ENCODE peak calls at places on chromosomes 5 and 9, in four cellular contexts. One of them, this sample, is unnamed.

GRCh38 chr5:154190652-154191304 is at the start of gene GALNT10:
- DNase-seq in endodermal cell: no peak
- DNase-seq in pancreas: peak
- DNase-seq in lower leg skin: no peak
- DNase-seq in this sample: peak

GRCh38 chr9:90421786-90422185 is 220.8 kb downstream of the DIRAS2 start:
- DNase-seq in endodermal cell: no peak
- DNase-seq in pancreas: no peak
- DNase-seq in lower leg skin: no peak
- DNase-seq in this sample: no peak

GRCh38 chr5:10662083-10662482 is 98.2 kb downstream of the ANKRD33B start:
- DNase-seq in endodermal cell: no peak
- DNase-seq in pancreas: no peak
- DNase-seq in lower leg skin: no peak
- DNase-seq in this sample: no peak

GRCh38 chr9:8660383-8660782 is 860.8 kb upstream of the DMAC1 start:
- DNase-seq in endodermal cell: no peak
- DNase-seq in pancreas: no peak
- DNase-seq in lower leg skin: peak
- DNase-seq in this sample: no peak

GRCh38 chr9:4987996-4988421 is 2.9 kb downstream of the JAK2 start:
- DNase-seq in endodermal cell: peak
- DNase-seq in pancreas: no peak
- DNase-seq in lower leg skin: peak
- DNase-seq in this sample: peak

GRCh38 chr5:58002318-58002717 is 457.6 kb downstream of the PLK2 start:
- DNase-seq in endodermal cell: no peak
- DNase-seq in pancreas: no peak
- DNase-seq in lower leg skin: no peak
- DNase-seq in this sample: no peak

GRCh38 chr5:102295534-102296228 is 403 bp downstream of the SLCO4C1 start:
- DNase-seq in endodermal cell: no peak
- DNase-seq in pancreas: peak
- DNase-seq in lower leg skin: no peak
- DNase-seq in this sample: no peak

GRCh38 chr9:133934512-133935221 is 57.5 kb downstream of the VAV2 start:
- DNase-seq in endodermal cell: no peak
- DNase-seq in pancreas: no peak
- DNase-seq in lower leg skin: no peak
- DNase-seq in this sample: no peak

GRCh38 chr5:34608368-34608767 is 47.8 kb upstream of the RAI14 start:
- DNase-seq in endodermal cell: no peak
- DNase-seq in pancreas: no peak
- DNase-seq in lower leg skin: no peak
- DNase-seq in this sample: no peak

GRCh38 chr9:94632736-94633135 is 6.6 kb downstream of the FBP1 start:
- DNase-seq in endodermal cell: peak
- DNase-seq in pancreas: no peak
- DNase-seq in lower leg skin: no peak
- DNase-seq in this sample: peak

GRCh38 chr5:103804714-103805113 is 242.1 kb upstream of the NUDT12 start:
- DNase-seq in endodermal cell: no peak
- DNase-seq in pancreas: no peak
- DNase-seq in lower leg skin: no peak
- DNase-seq in this sample: no peak

GRCh38 chr5:170450041-170450660 is 53.7 kb upstream of the KCNIP1 start:
- DNase-seq in endodermal cell: no peak
- DNase-seq in pancreas: no peak
- DNase-seq in lower leg skin: no peak
- DNase-seq in this sample: no peak

GRCh38 chr5:86869268-86869667 is 251.5 kb downstream of the COX7C start:
- DNase-seq in endodermal cell: no peak
- DNase-seq in pancreas: no peak
- DNase-seq in lower leg skin: no peak
- DNase-seq in this sample: no peak

GRCh38 chr9:107260437-107261081 is 22.5 kb upstream of the RAD23B start:
- DNase-seq in endodermal cell: no peak
- DNase-seq in pancreas: no peak
- DNase-seq in lower leg skin: no peak
- DNase-seq in this sample: no peak

GRCh38 chr9:77175152-77175551 is 2.2 kb upstream of the VPS13A start:
- DNase-seq in endodermal cell: no peak
- DNase-seq in pancreas: no peak
- DNase-seq in lower leg skin: no peak
- DNase-seq in this sample: no peak

GRCh38 chr5:179346401-179346800 is 1.1 kb upstream of the ADAMTS2 start:
- DNase-seq in endodermal cell: no peak
- DNase-seq in pancreas: no peak
- DNase-seq in lower leg skin: no peak
- DNase-seq in this sample: no peak

GRCh38 chr9:94996638-94997037 is 270.1 kb downstream of the AOPEP start:
- DNase-seq in endodermal cell: no peak
- DNase-seq in pancreas: no peak
- DNase-seq in lower leg skin: no peak
- DNase-seq in this sample: no peak

GRCh38 chr9:94950733-94951590 is 224.5 kb downstream of the AOPEP start:
- DNase-seq in endodermal cell: peak
- DNase-seq in pancreas: no peak
- DNase-seq in lower leg skin: no peak
- DNase-seq in this sample: peak

GRCh38 chr9:86099695-86100364 is 472 bp upstream of the GOLM1 start:
- DNase-seq in endodermal cell: peak
- DNase-seq in pancreas: no peak
- DNase-seq in lower leg skin: peak
- DNase-seq in this sample: peak

GRCh38 chr9:91223000-91223399 is 138.7 kb downstream of the AUH start:
- DNase-seq in endodermal cell: no peak
- DNase-seq in pancreas: no peak
- DNase-seq in lower leg skin: no peak
- DNase-seq in this sample: no peak

DNA sequence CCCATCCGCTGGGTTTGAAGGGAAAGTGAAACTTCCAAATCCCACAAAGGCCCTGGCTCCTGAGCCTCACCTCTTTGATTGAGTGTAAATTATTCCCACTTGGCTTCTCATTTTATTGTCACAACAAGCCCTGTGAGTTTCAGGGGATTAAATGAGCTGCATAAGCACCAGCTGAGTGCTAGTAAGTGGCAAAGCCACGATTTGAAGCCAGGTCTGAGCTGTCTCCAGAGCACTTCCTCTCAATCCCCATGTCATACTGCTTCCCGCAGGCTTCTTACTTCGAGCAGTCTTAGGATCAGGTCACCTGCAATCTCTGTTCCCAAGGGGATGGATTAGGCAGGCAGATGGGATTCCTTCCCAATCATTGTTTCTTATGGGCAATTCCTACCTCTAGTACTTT is 18.0 kb downstream of the RPS14 start:
- DNase-seq in endodermal cell: no peak
- DNase-seq in pancreas: no peak
- DNase-seq in lower leg skin: no peak
- DNase-seq in this sample: no peak
- H3K4me3 ChIP-seq in endodermal cell: no peak
- H3K4me3 ChIP-seq in pancreas: no peak
- H3K4me3 ChIP-seq in lower leg skin: no peak
- H3K4me3 ChIP-seq in this sample: no peak

DNA sequence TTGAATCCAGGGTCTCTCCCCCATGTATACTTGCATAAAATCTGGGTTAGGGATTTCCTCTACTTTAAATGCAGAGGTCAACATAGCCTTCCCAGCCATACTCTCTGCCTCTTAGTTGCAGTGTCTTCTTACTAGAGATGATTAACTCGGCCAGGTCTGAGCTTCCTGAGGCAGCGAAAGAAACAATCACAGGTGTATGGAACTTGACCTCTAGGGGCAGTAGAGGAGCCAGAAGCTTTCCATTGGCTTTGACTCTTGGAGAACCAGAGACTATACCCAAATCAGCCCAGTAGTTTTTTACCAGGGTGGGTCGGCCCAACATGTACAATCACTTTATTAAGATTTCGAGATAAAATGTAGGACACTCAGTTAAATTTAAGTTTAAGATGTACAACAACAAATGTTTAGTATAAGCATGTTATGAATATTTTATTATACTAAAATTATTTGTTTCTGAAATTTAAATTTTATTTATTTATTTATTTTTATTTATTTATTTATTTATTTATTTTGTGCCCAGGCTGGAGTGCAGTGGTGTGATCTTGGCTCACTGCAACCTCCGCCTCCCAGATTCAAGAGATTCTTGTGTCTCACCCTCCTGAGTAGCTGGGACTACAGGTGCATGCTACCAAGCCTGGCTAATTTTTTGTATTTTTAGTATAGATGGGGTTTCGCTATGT is 48.0 kb upstream of the DMRT3 start:
- DNase-seq in endodermal cell: peak
- DNase-seq in pancreas: no peak
- DNase-seq in lower leg skin: no peak
- DNase-seq in this sample: no peak
- TF ChIP-seq CTCF in endodermal cell: peak
- TF ChIP-seq CTCF in pancreas: peak
- TF ChIP-seq CTCF in lower leg skin: no peak
- TF ChIP-seq CTCF in this sample: peak

GRCh38 chr9:23539311-23539710 is 286.7 kb downstream of the ELAVL2 start:
- DNase-seq in endodermal cell: no peak
- DNase-seq in pancreas: no peak
- DNase-seq in lower leg skin: no peak
- DNase-seq in this sample: no peak

GRCh38 chr9:23541976-23542375 is 284.1 kb downstream of the ELAVL2 start:
- DNase-seq in endodermal cell: no peak
- DNase-seq in pancreas: no peak
- DNase-seq in lower leg skin: no peak
- DNase-seq in this sample: no peak

GRCh38 chr9:23537192-23538059 is 288.6 kb downstream of the ELAVL2 start:
- DNase-seq in endodermal cell: peak
- DNase-seq in pancreas: no peak
- DNase-seq in lower leg skin: no peak
- DNase-seq in this sample: no peak

GRCh38 chr9:23538604-23539003 is 287.4 kb downstream of the ELAVL2 start:
- DNase-seq in endodermal cell: no peak
- DNase-seq in pancreas: no peak
- DNase-seq in lower leg skin: no peak
- DNase-seq in this sample: no peak

DNA sequence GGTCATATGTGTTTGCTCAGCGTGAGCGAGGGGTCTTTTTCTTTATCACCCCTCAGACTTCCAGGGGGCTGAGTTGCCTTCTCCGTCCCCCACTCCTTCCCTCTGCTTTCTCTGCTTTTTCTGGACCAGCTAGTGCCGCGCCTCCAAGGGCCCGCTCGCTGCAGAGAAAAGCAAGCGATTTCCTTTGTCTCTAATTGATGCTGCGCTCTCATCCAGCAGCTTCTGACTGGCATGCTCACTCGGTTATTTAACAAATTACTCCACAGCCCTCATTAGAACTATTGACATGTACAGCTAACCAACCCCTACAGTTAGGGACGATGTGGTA is 288.0 kb downstream of the ELAVL2 start:
- DNase-seq in endodermal cell: no peak
- DNase-seq in pancreas: no peak
- DNase-seq in lower leg skin: no peak
- DNase-seq in this sample: no peak
- H3K4me3 ChIP-seq in endodermal cell: peak
- H3K4me3 ChIP-seq in pancreas: no peak
- H3K4me3 ChIP-seq in lower leg skin: no peak
- H3K4me3 ChIP-seq in this sample: no peak

GRCh38 chr5:140734354-140734753 is 34.1 kb downstream of the ZMAT2 start:
- DNase-seq in endodermal cell: no peak
- DNase-seq in pancreas: no peak
- DNase-seq in lower leg skin: no peak
- DNase-seq in this sample: peak
- TF ChIP-seq CTCF in endodermal cell: peak
- TF ChIP-seq CTCF in pancreas: no peak
- TF ChIP-seq CTCF in lower leg skin: no peak
- TF ChIP-seq CTCF in this sample: peak

DNA sequence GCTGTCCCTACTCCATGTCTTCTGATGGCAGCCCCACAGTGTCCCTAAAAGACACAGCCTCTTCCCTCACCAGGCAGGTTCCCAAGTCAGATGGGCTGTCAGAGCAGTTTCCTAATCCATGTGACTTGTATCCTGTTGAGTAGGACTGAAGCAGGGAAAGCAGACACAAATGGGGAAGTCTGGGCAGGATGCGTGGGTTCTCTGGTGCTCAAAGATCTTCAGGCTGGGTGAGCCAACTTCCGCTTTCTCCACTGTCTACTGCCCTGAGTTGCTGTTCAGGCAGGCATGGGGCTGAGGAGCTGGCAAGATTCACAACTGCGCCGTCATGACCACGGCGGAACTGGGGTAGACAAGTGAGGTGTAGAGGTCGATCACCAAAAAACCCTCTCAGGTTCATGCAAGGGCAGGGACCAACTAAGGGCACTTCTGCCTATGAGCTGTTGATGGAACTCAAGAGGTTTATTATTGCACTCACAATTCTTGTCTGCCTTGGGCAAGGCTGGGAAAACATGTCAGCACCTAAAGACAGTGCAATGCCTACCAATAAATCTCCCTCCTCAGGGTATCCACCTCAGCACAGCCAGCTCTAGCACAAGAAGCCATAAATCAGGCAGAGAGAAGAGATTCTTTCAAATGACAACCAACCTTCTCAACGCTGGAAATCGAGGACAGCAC is 83.4 kb downstream of the RAPGEF1 start:
- DNase-seq in endodermal cell: no peak
- DNase-seq in pancreas: no peak
- DNase-seq in lower leg skin: peak
- DNase-seq in this sample: no peak
- H3K4me3 ChIP-seq in endodermal cell: no peak
- H3K4me3 ChIP-seq in pancreas: no peak
- H3K4me3 ChIP-seq in lower leg skin: no peak
- H3K4me3 ChIP-seq in this sample: no peak

GRCh38 chr5:40841068-40841805 is at the start of gene CARD6:
- DNase-seq in endodermal cell: no peak
- DNase-seq in pancreas: no peak
- DNase-seq in lower leg skin: no peak
- DNase-seq in this sample: peak
- TF ChIP-seq CTCF in endodermal cell: peak
- TF ChIP-seq CTCF in pancreas: no peak
- TF ChIP-seq CTCF in lower leg skin: no peak
- TF ChIP-seq CTCF in this sample: peak

GRCh38 chr5:139796061-139796806 is 626 bp downstream of the PSD2 start:
- DNase-seq in endodermal cell: peak
- DNase-seq in pancreas: no peak
- DNase-seq in lower leg skin: no peak
- DNase-seq in this sample: no peak
- H3K4me3 ChIP-seq in endodermal cell: no peak
- H3K4me3 ChIP-seq in pancreas: peak
- H3K4me3 ChIP-seq in lower leg skin: peak
- H3K4me3 ChIP-seq in this sample: no peak

GRCh38 chr5:173884402-173885053 is 3.6 kb upstream of the CPEB4 start:
- DNase-seq in endodermal cell: no peak
- DNase-seq in pancreas: no peak
- DNase-seq in lower leg skin: no peak
- DNase-seq in this sample: no peak
- TF ChIP-seq CTCF in endodermal cell: no peak
- TF ChIP-seq CTCF in pancreas: no peak
- TF ChIP-seq CTCF in lower leg skin: no peak
- TF ChIP-seq CTCF in this sample: no peak